ENCODE peak calls at places on chromosome 21, in five cellular contexts. O is CD4-positive, alpha-beta T cell; T is stimulated activated CD4-positive, alpha-beta T cell treated with anti-CD3 and anti-CD28 coated beads, TNF-alpha, amount 100 ng/mL, for 1 hour; F is NB4; N is activated CD8-positive, alpha-beta memory T cell treated with anti-CD3 and anti-CD28 coated beads for 4 hours. I is an unnamed sample.

GRCh38 chr21:42834730-42835191 is 44.6 kb downstream of the WDR4 start:
- DNase-seq in T (no peak), N (no peak), F (no peak), O (no peak), I (no peak)

GRCh38 chr21:46092811-46093667 is 4.9 kb upstream of the COL6A2 start:
- DNase-seq in T (no peak), F (no peak), O (no peak), N (no peak), I (no peak)

GRCh38 chr21:45818904-45819285 is 162.7 kb upstream of the COL6A1 start:
- DNase-seq in T (peak), O (peak), N (peak), F (peak), I (no peak)

GRCh38 chr21:25496825-25497482 is 110.3 kb downstream of the MRPL39 start:
- DNase-seq in O (no peak), T (no peak), F (no peak), N (no peak), I (no peak)

GRCh38 chr21:38467911-38468310 is 30.4 kb downstream of the ERG start:
- DNase-seq in N (no peak), F (peak), T (no peak), O (no peak), I (no peak)

GRCh38 chr21:35044128-35044527 is 5.0 kb downstream of the RUNX1 start:
- DNase-seq in N (no peak), F (no peak), T (no peak), O (no peak), I (no peak)

GRCh38 chr21:15058718-15059316 is 6.0 kb downstream of the NRIP1 start:
- DNase-seq in O (no peak), F (no peak), T (no peak), N (no peak), I (no peak)

GRCh38 chr21:35226302-35226701 is 177.2 kb upstream of the RUNX1 start:
- DNase-seq in T (no peak), N (no peak), O (no peak), F (no peak), I (no peak)

GRCh38 chr21:33367309-33367973 is 35.8 kb upstream of the IFNGR2 start:
- DNase-seq in F (no peak), T (no peak), O (no peak), N (no peak), I (no peak)

GRCh38 chr21:42515708-42516502 is 2.3 kb downstream of the SLC37A1 start:
- DNase-seq in N (no peak), F (no peak), O (no peak), T (no peak), I (no peak)

GRCh38 chr21:26715878-26716506 is 129.2 kb downstream of the ADAMTS1 start:
- DNase-seq in T (no peak), N (no peak), F (peak), O (no peak), I (peak)

GRCh38 chr21:15653710-15654109 is 76.1 kb upstream of the USP25 start:
- DNase-seq in F (no peak), O (no peak), T (no peak), N (no peak), I (no peak)

I was measured in neuronal stem cell.